ENCODE peak calls at places on chromosomes 3 and 15, in ten cellular contexts. N is psoas muscle, D is NB4, Q is kidney, A is bronchial epithelial cell, Z is brain microvascular endothelial cell, S is choroid plexus epithelial cell, R is Peyer's patch, O is cardiac fibroblast, B is stomach. U is an unnamed sample.

GRCh38 chr3:156787926-156788663 is 38.1 kb upstream of the LEKR1 start:
- DNase-seq in N (no peak), D (peak), Q (no peak), A (peak), Z (peak), S (peak), R (no peak), O (peak), B (no peak), U (peak)

GRCh38 chr3:117898722-117899121 is 1135.9 kb downstream of the IGSF11 start:
- DNase-seq in N (no peak), D (peak), Q (no peak), A (peak), Z (no peak), S (peak), R (no peak), O (peak), B (no peak), U (no peak)

GRCh38 chr3:177597325-177598109 is 400.2 kb upstream of the TBL1XR1 start:
- DNase-seq in N (no peak), D (peak), Q (no peak), A (peak), Z (peak), S (peak), R (peak), O (peak), B (no peak), U (peak)

GRCh38 chr15:41494922-41495735 is 1.5 kb downstream of the ITPKA start:
- DNase-seq in N (no peak), D (no peak), Q (no peak), A (no peak), Z (no peak), S (no peak), R (peak), O (no peak), B (peak), U (no peak)

GRCh38 chr3:48548731-48549705 is 7.6 kb downstream of the PFKFB4 start:
- DNase-seq in N (peak), D (peak), Q (peak), A (peak), Z (peak), S (peak), R (peak), O (peak), B (peak), U (peak)

GRCh38 chr3:111070772-111071256 is 802 bp upstream of the NECTIN3 start:
- DNase-seq in N (no peak), D (no peak), Q (no peak), A (peak), Z (peak), S (peak), R (no peak), O (no peak), B (no peak), U (peak)

GRCh38 chr3:32405155-32405554 is 13.5 kb downstream of the CMTM7 start:
- DNase-seq in N (no peak), D (no peak), Q (no peak), A (no peak), Z (no peak), S (peak), R (no peak), O (peak), B (no peak), U (peak)

GRCh38 chr15:32844118-32844711 is 126.4 kb downstream of the GREM1 start:
- DNase-seq in N (no peak), D (peak), Q (no peak), A (peak), Z (peak), S (peak), R (no peak), O (peak), B (no peak), U (no peak)

GRCh38 chr3:62332771-62333381 is 40.5 kb downstream of the FEZF2 start:
- DNase-seq in N (no peak), D (peak), Q (no peak), A (peak), Z (peak), S (peak), R (no peak), O (peak), B (no peak), U (peak)

GRCh38 chr3:46228259-46229222 is 13.7 kb upstream of the CCR3 start:
- DNase-seq in N (no peak), D (peak), Q (no peak), A (peak), Z (peak), S (peak), R (peak), O (peak), B (no peak), U (no peak)

GRCh38 chr15:25169318-25169717 is 214.5 kb downstream of the SNRPN start:
- DNase-seq in N (no peak), D (no peak), Q (peak), A (no peak), Z (no peak), S (no peak), R (peak), O (no peak), B (peak), U (no peak)

GRCh38 chr15:34304613-34305012 is 33.0 kb downstream of the SLC12A6 start:
- DNase-seq in N (no peak), D (no peak), Q (no peak), A (peak), Z (peak), S (peak), R (no peak), O (peak), B (no peak), U (peak)

GRCh38 chr3:183264249-183264648 is 11.2 kb downstream of the B3GNT5 start:
- DNase-seq in N (no peak), D (no peak), Q (no peak), A (peak), Z (no peak), S (peak), R (no peak), O (no peak), B (no peak), U (no peak)

GRCh38 chr3:127209840-127210653 is 17.1 kb downstream of the PRR23E start:
- DNase-seq in N (no peak), D (no peak), Q (no peak), A (no peak), Z (no peak), S (no peak), R (no peak), O (no peak), B (peak), U (no peak)

GRCh38 chr15:66927326-66928077 is 137.9 kb upstream of the SMAD3 start:
- DNase-seq in N (no peak), D (no peak), Q (no peak), A (peak), Z (no peak), S (peak), R (no peak), O (peak), B (no peak), U (no peak)

GRCh38 chr15:69906256-69907185 is 191.2 kb downstream of the TLE3 start:
- DNase-seq in N (no peak), D (no peak), Q (no peak), A (no peak), Z (no peak), S (no peak), R (no peak), O (no peak), B (no peak), U (no peak)

GRCh38 chr15:100687532-100688215 is 85.3 kb downstream of the ASB7 start:
- DNase-seq in N (peak), D (no peak), Q (no peak), A (peak), Z (peak), S (peak), R (no peak), O (peak), B (no peak), U (peak)

GRCh38 chr3:126683506-126683905 is 20.5 kb upstream of the CHCHD6 start:
- DNase-seq in N (no peak), D (no peak), Q (no peak), A (peak), Z (no peak), S (no peak), R (no peak), O (no peak), B (no peak), U (no peak)

GRCh38 chr3:12507871-12508281 is 23.6 kb downstream of the TSEN2 start:
- DNase-seq in N (peak), D (no peak), Q (no peak), A (peak), Z (peak), S (peak), R (no peak), O (peak), B (no peak), U (peak)

GRCh38 chr3:52299247-52299657 is 11.6 kb downstream of the GLYCTK start:
- DNase-seq in N (no peak), D (no peak), Q (no peak), A (no peak), Z (no peak), S (no peak), R (no peak), O (no peak), B (no peak), U (no peak)

GRCh38 chr3:38005076-38006020 is 14.8 kb downstream of the VILL start:
- DNase-seq in N (peak), D (no peak), Q (peak), A (no peak), Z (no peak), S (no peak), R (no peak), O (peak), B (peak), U (no peak)

GRCh38 chr3:73563896-73564582 is 60.7 kb downstream of the PDZRN3 start:
- DNase-seq in N (no peak), D (no peak), Q (no peak), A (peak), Z (no peak), S (peak), R (no peak), O (no peak), B (no peak), U (no peak)

GRCh38 chr3:11638669-11639402 is 4.9 kb downstream of the VGLL4 start:
- DNase-seq in N (peak), D (no peak), Q (no peak), A (no peak), Z (no peak), S (peak), R (no peak), O (no peak), B (no peak), U (no peak)

GRCh38 chr15:62306851-62307504 is 141.9 kb upstream of the C2CD4B start:
- DNase-seq in N (no peak), D (peak), Q (peak), A (peak), Z (peak), S (peak), R (peak), O (peak), B (peak), U (peak)

GRCh38 chr3:55060921-55061555 is 133.2 kb upstream of the LRTM1 start:
- DNase-seq in N (no peak), D (no peak), Q (no peak), A (no peak), Z (no peak), S (peak), R (no peak), O (no peak), B (no peak), U (no peak)

GRCh38 chr15:58736244-58736643 is 13.3 kb downstream of the ADAM10 start:
- DNase-seq in N (no peak), D (no peak), Q (no peak), A (no peak), Z (no peak), S (no peak), R (no peak), O (no peak), B (no peak), U (no peak)

GRCh38 chr15:69604050-69604378 is 151.4 kb downstream of the RPLP1 start:
- DNase-seq in N (no peak), D (peak), Q (no peak), A (peak), Z (no peak), S (peak), R (peak), O (no peak), B (peak), U (no peak)

GRCh38 chr15:44812029-44812517 is 75.7 kb downstream of the TRIM69 start:
- DNase-seq in N (no peak), D (no peak), Q (no peak), A (peak), Z (no peak), S (no peak), R (peak), O (no peak), B (peak), U (no peak)

GRCh38 chr15:86347245-86347644 is 267.6 kb downstream of the AGBL1 start:
- DNase-seq in N (no peak), D (no peak), Q (no peak), A (peak), Z (no peak), S (no peak), R (no peak), O (no peak), B (no peak), U (no peak)

DNA sequence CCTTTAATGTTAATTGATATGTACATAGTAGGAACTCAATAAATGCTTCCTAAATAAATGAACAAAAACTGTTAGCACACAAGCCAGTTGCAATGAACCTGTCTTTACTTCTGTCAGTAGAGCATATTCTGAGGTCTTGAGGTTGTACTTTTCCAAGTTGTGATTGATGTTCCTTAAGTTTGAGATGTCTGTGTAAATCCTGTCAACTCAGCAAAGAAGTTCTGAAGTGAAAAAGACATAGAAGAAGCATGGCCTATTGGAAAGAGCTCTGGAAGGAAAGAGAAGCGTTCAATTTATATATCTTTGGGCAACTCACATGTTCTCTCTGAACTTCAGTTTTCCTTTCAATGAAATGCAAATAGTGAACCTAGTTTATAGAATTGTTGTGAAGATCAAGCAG is 269.9 kb downstream of the AGBL1 start:
- DNase-seq in N (no peak), D (no peak), Q (no peak), A (no peak), Z (no peak), S (no peak), R (no peak), O (no peak), B (no peak), U (no peak)
- H3K4me3 ChIP-seq in N (no peak), D (no peak), Q (no peak), A (no peak), Z (no peak), S (no peak), R (no peak), O (no peak), B (no peak), U (no peak)

DNA sequence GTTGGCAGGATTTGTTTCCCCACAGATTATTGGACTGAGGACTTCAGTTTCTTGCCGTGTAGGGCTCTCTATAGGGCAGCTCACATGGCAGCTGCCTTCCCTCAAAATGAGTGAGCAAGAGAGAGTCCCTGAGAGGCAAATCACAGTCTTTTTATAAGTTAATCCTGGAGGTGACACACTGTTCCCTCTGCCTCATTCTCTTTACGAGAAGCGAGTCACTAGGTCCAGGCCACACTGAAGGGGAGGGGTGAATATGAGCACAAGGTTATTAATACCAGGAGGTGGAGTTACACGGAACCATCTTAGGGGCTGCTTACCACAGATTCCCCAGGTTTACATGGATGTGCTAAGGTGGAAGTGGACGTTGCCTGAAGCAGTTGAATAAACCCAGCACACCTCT is 77.0 kb downstream of the LPP start:
- DNase-seq in N (peak), D (no peak), Q (no peak), A (peak), Z (no peak), S (no peak), R (no peak), O (no peak), B (no peak), U (no peak)
- TF ChIP-seq CTCF in N (no peak), D (no peak), Q (no peak), A (no peak), Z (no peak), S (no peak), R (no peak), O (no peak), B (no peak), U (no peak)

GRCh38 chr3:50355829-50356552 is 3.3 kb downstream of the TMEM115 start:
- DNase-seq in N (no peak), D (no peak), Q (no peak), A (no peak), Z (no peak), S (no peak), R (no peak), O (no peak), B (peak), U (no peak)
- H3K4me3 ChIP-seq in N (peak), D (peak), Q (peak), A (no peak), Z (peak), S (peak), R (peak), O (peak), B (peak), U (peak)

GRCh38 chr3:122858373-122858772 is 63.5 kb downstream of the SLC49A4 start:
- DNase-seq in N (no peak), D (peak), Q (no peak), A (peak), Z (peak), S (peak), R (no peak), O (peak), B (no peak), U (peak)
- TF ChIP-seq CTCF in N (peak), D (no peak), Q (peak), A (peak), Z (peak), S (peak), R (no peak), O (peak), B (no peak), U (peak)

GRCh38 chr15:89408512-89409183 is 74.0 kb upstream of the POLG start:
- DNase-seq in N (no peak), D (no peak), Q (no peak), A (no peak), Z (no peak), S (peak), R (no peak), O (no peak), B (no peak), U (no peak)

GRCh38 chr15:89406756-89407650 is 72.4 kb upstream of the POLG start:
- DNase-seq in N (no peak), D (no peak), Q (no peak), A (no peak), Z (no peak), S (no peak), R (no peak), O (no peak), B (no peak), U (no peak)

GRCh38 chr15:89404023-89404422 is 69.4 kb upstream of the POLG start:
- DNase-seq in N (no peak), D (no peak), Q (no peak), A (no peak), Z (no peak), S (no peak), R (no peak), O (no peak), B (no peak), U (no peak)

GRCh38 chr15:89409184-89409992 is 74.8 kb upstream of the POLG start:
- DNase-seq in N (no peak), D (no peak), Q (no peak), A (no peak), Z (no peak), S (no peak), R (no peak), O (no peak), B (no peak), U (no peak)

DNA sequence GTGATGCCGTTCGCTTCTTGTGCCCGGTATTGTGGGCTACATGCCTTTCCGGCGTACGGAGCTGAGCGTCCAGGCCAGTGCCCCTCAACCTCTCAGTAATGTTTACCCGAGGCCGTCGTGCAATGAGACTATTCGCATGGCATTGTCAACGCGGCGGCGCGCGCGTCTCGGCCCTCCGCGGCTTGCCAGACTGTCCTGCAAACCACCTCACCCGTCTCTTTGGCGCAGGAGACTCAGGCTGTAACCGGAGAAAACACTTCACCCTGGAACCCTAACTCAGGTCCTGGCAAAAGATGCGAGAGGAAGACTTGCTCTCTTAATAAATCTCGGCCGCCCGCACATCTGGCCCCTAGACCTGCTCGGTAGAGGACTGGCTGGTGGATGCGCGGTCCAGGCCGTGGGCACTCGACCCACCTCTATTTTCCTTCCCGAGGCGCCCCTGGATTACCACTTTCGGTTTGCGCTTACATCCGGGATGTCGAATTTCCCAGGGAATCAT is 71.6 kb upstream of the POLG start:
- DNase-seq in N (no peak), D (no peak), Q (no peak), A (no peak), Z (no peak), S (no peak), R (no peak), O (no peak), B (no peak), U (no peak)
- H3K4me3 ChIP-seq in N (peak), D (no peak), Q (no peak), A (no peak), Z (no peak), S (no peak), R (peak), O (peak), B (no peak), U (peak)

GRCh38 chr15:79593119-79593869 is 161.2 kb downstream of the MINAR1 start:
- DNase-seq in N (no peak), D (peak), Q (no peak), A (peak), Z (no peak), S (peak), R (no peak), O (peak), B (no peak), U (no peak)
- TF ChIP-seq CTCF in N (no peak), D (peak), Q (no peak), A (no peak), Z (peak), S (peak), R (no peak), O (peak), B (no peak), U (peak)

GRCh38 chr15:61070111-61070901 is 158.8 kb downstream of the RORA start:
- DNase-seq in N (no peak), D (no peak), Q (no peak), A (peak), Z (no peak), S (no peak), R (no peak), O (no peak), B (no peak), U (no peak)
- H3K4me3 ChIP-seq in N (no peak), D (no peak), Q (no peak), A (no peak), Z (no peak), S (no peak), R (no peak), O (no peak), B (no peak), U (no peak)

U was measured in astrocyte of the cerebellum.